ENCODE peak calls at places on chromosomes 3 and 15, in seven cellular contexts. X, A, W, P, R, K and O are unnamed samples.

GRCh38 chr3:78871048-78871447 is 896.8 kb downstream of the ROBO1 start:
- DNase-seq in X (no peak), A (no peak), W (no peak), P (no peak), R (no peak), K (no peak), O (no peak)

GRCh38 chr15:101500865-101501551 is 11.5 kb upstream of the PCSK6 start:
- DNase-seq in X (peak; percentile 89), A (no peak), W (no peak), P (no peak), R (no peak), K (no peak), O (no peak)

GRCh38 chr15:53564647-53565046 is 194.8 kb downstream of the WDR72 start:
- DNase-seq in X (no peak), A (no peak), W (no peak), P (no peak), R (no peak), K (no peak), O (no peak)

GRCh38 chr3:64896173-64896925 is 208.5 kb upstream of the ADAMTS9 start:
- DNase-seq in X (no peak), A (no peak), W (no peak), P (no peak), R (no peak), K (no peak), O (no peak)

GRCh38 chr15:56815247-56815646 is 81.9 kb upstream of the ZNF280D start:
- DNase-seq in X (no peak), A (no peak), W (peak; percentile 2), P (peak; percentile 56), R (no peak), K (peak; percentile 53), O (peak; percentile 23)

GRCh38 chr3:58657571-58658141 is 8.9 kb downstream of the FAM3D start:
- DNase-seq in X (no peak), A (no peak), W (peak; percentile 49), P (no peak), R (peak; percentile 30), K (peak; percentile 65), O (no peak)

GRCh38 chr3:30199855-30200254 is 406.5 kb upstream of the TGFBR2 start:
- DNase-seq in X (no peak), A (no peak), W (no peak), P (no peak), R (no peak), K (no peak), O (no peak)

GRCh38 chr3:13011369-13012227 is 61.6 kb downstream of the IQSEC1 start:
- DNase-seq in X (no peak), A (no peak), W (peak; percentile 34), P (no peak), R (peak; percentile 67), K (peak; percentile 52), O (no peak)

GRCh38 chr3:175270199-175270837 is 411.2 kb downstream of the NAALADL2 start:
- DNase-seq in X (no peak), A (no peak), W (no peak), P (no peak), R (no peak), K (no peak), O (no peak)

GRCh38 chr3:57624801-57625200 is 27.7 kb upstream of the ARF4 start:
- DNase-seq in X (no peak), A (no peak), W (peak; percentile 89), P (no peak), R (no peak), K (no peak), O (no peak)

GRCh38 chr3:45110185-45110833 is 35.9 kb downstream of the CDCP1 start:
- DNase-seq in X (no peak), A (no peak), W (no peak), P (no peak), R (no peak), K (peak; percentile 73), O (no peak)

GRCh38 chr3:10274601-10275000 is 18.1 kb downstream of the GHRL start:
- DNase-seq in X (no peak), A (no peak), W (no peak), P (no peak), R (no peak), K (no peak), O (no peak)

GRCh38 chr3:157305392-157305791 is 131.3 kb upstream of the PTX3 start:
- DNase-seq in X (no peak), A (no peak), W (no peak), P (no peak), R (no peak), K (no peak), O (no peak)

GRCh38 chr15:85581495-85581894 is 201.1 kb downstream of the AKAP13 start:
- DNase-seq in X (peak; percentile 94), A (no peak), W (peak; percentile 28), P (peak; percentile 67), R (peak; percentile 58), K (peak; percentile 72), O (no peak)

GRCh38 chr15:22866066-22866465 is 27.6 kb downstream of the NIPA2 start:
- DNase-seq in X (no peak), A (no peak), W (no peak), P (no peak), R (no peak), K (no peak), O (no peak)

GRCh38 chr3:124409650-124410275 is 320.5 kb upstream of the UMPS start:
- DNase-seq in X (no peak), A (no peak), W (no peak), P (no peak), R (no peak), K (no peak), O (no peak)

GRCh38 chr15:62809968-62810260 is 232.6 kb upstream of the TPM1 start:
- DNase-seq in X (no peak), A (no peak), W (no peak), P (no peak), R (no peak), K (no peak), O (no peak)

GRCh38 chr3:190517696-190518095 is 3.8 kb downstream of the IL1RAP start:
- DNase-seq in X (no peak), A (no peak), W (no peak), P (no peak), R (no peak), K (no peak), O (no peak)

GRCh38 chr15:31870336-31871158 is 159.8 kb upstream of the CHRNA7 start:
- DNase-seq in X (peak; percentile 93), A (peak; percentile 90), W (peak; percentile 82), P (peak; percentile 90), R (peak; percentile 86), K (peak; percentile 92), O (peak; percentile 69)

GRCh38 chr3:16374047-16375019 is 109.3 kb downstream of the OXNAD1 start:
- DNase-seq in X (no peak), A (no peak), W (peak; percentile 93), P (no peak), R (no peak), K (no peak), O (no peak)

GRCh38 chr3:46926447-46926846 is 48.9 kb downstream of the PTH1R start:
- DNase-seq in X (no peak), A (no peak), W (no peak), P (no peak), R (no peak), K (peak; percentile 46), O (no peak)
- H3K4me1 ChIP-seq in X (peaks cover 72% of the 10 kb centered on the region), A (peaks cover 15% of the 10 kb centered on the region), W (peaks cover 62% of the 10 kb centered on the region), P (peaks cover 82% of the 10 kb centered on the region), R (peaks cover 85% of the 10 kb centered on the region), K (peaks cover 27% of the 10 kb centered on the region), O (no peaks in the 10 kb centered on the region)

DNA sequence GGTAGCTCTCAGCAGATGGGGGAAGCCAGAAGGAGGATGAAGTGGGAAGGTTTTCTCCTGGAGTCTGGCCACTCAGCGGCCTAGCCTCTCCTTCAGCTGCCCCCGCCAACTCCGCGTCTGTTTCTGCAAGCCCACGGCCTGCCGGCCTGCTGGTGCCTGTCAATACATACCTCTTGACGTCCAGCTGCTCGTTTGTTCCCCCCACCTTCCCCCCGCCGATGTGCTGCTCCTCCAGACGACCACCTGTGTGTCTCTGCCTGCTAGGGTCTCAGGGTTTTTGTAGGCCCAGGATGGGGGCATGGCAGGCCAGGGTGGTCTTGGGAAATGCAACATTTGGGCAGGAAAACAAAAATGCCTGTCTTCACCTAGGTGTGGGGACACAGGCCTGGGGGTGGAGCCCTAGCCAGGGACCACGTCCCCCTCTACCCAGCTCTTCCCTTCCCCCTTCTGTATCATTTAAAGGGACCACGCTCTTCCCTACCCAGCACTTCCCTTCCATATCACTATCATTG is 137.8 kb downstream of the ALCAM start:
- DNase-seq in X (no peak), A (no peak), W (no peak), P (no peak), R (no peak), K (no peak), O (no peak)
- H3K4me3 ChIP-seq in X (no peak overlapping the region), A (no peak overlapping the region), W (no peak overlapping the region), P (no peak overlapping the region), R (no peak overlapping the region), K (no peak overlapping the region), O (no peak overlapping the region)

DNA sequence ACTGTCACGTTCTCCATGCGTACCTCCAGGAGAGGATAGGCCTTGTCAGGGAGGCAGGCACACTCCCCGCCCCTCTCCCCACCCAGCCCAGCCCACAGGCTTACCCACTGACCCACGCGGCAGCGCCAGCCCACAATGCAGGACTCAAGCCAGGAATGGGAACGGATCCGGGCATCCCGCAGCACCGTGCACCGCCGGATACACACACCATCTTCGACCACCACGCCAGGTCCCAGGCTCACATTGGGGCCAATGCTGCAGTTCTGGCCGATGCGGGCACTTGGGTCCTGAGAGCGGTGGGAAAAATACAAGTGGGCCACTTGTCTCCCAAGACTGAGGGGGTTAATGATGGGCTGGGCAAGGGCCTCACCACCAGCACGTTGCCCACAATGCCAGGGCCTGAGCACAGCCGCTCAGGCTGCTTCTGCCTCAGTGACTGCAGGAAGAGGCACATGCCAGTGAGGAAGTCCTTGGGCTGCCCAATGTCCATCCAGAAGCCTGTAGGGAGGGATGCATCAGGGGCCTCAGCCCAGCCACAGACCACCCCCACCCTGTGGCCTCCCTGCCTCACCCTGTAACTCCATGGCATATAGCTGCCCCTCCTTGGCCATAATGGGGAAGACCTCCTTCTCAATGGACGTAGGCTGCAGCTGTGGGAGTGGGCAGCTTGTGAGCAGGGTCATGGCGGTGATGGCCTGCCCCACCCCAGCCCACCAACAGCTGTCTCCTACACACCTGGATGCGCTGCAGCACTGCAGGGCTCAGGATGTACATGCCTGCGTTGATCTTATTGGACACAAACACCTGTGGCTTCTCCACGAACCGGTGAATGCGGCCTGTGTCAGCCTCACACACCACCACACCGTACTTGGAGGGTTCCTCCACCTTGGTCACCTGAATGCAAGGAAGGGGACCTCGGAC is 1.6 kb downstream of the GMPPB start:
- DNase-seq in X (no peak), A (no peak), W (no peak), P (no peak), R (no peak), K (peak; percentile 47), O (peak; percentile 11)
- TF ChIP-seq POLR2A in X (no peak), A (no peak), W (no peak), P (no peak), R (no peak), K (no peak), O (no peak)

DNA sequence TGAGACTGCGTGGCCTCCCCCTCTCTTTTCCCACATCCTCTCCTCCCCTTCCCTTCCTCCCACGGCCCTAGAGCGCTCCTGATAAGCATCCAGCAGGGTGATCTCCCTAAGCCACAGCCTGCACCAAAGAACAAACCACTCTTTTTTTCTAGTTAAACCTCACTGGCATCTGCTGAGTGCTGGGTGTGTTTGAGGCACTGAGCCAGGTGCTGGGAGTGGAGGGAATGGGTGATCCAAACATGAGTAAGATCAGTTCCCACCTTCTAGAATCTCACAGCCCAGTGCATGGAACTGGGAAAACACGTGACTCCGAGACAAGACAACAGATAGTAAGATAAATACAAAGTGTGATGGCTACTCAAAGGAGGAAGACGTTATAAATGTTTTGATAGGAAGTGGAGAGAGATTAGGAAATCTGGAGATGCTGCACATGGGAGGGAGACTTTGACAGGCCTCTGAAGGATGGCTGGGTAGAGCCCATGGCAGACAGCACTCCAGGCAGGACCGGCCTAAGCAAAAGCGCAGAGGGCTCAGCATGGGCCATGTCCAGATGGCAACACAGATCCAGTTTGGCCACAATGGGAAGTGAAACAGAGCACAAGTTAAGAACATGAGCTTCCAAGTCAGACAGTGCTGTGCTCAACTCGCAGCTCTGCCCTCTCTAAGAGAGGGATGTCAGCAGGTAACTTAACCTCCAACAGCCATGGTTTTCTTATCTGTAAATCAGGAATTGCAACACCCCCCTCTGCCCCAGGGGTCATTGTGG is 55.6 kb downstream of the CCR3 start:
- DNase-seq in X (no peak), A (no peak), W (no peak), P (no peak), R (no peak), K (no peak), O (no peak)
- H3K4me1 ChIP-seq in X (peaks cover 5% of the 10 kb centered on the region), A (no peaks in the 10 kb centered on the region), W (no peaks in the 10 kb centered on the region), P (no peaks in the 10 kb centered on the region), R (peaks cover 8% of the 10 kb centered on the region), K (no peaks in the 10 kb centered on the region), O (peaks cover 16% of the 10 kb centered on the region)